ENCODE peak calls at places on chromosomes 12 and 14, in five cellular contexts. One of them, this sample, is unnamed.

GRCh38 chr12:128245106-128245505 is 21.9 kb upstream of the TMEM132C start:
- DNase-seq in iris pigment epithelial cell: no peak
- DNase-seq in fibroblast of lung: no peak
- DNase-seq in CD4-positive, alpha-beta memory T cell: no peak
- DNase-seq in hepatic stellate cell: no peak
- DNase-seq in this sample: no peak

GRCh38 chr12:13947237-13947945 is 34.0 kb downstream of the GRIN2B start:
- DNase-seq in iris pigment epithelial cell: no peak
- DNase-seq in hepatic stellate cell: no peak
- DNase-seq in fibroblast of lung: no peak
- DNase-seq in CD4-positive, alpha-beta memory T cell: no peak
- DNase-seq in this sample: no peak

GRCh38 chr14:65565948-65566347 is 153.4 kb downstream of the FUT8 start:
- DNase-seq in hepatic stellate cell: no peak
- DNase-seq in fibroblast of lung: peak
- DNase-seq in CD4-positive, alpha-beta memory T cell: no peak
- DNase-seq in iris pigment epithelial cell: no peak
- DNase-seq in this sample: no peak

GRCh38 chr14:78902010-78902623 is 731.9 kb downstream of the NRXN3 start:
- DNase-seq in hepatic stellate cell: peak
- DNase-seq in CD4-positive, alpha-beta memory T cell: no peak
- DNase-seq in iris pigment epithelial cell: peak
- DNase-seq in fibroblast of lung: peak
- DNase-seq in this sample: peak

GRCh38 chr12:89391726-89392336 is 39.5 kb upstream of the DUSP6 start:
- DNase-seq in CD4-positive, alpha-beta memory T cell: no peak
- DNase-seq in iris pigment epithelial cell: no peak
- DNase-seq in fibroblast of lung: no peak
- DNase-seq in hepatic stellate cell: no peak
- DNase-seq in this sample: no peak

GRCh38 chr14:104399432-104400155 is 180.0 kb upstream of the C14orf180 start:
- DNase-seq in fibroblast of lung: no peak
- DNase-seq in iris pigment epithelial cell: no peak
- DNase-seq in hepatic stellate cell: no peak
- DNase-seq in CD4-positive, alpha-beta memory T cell: peak
- DNase-seq in this sample: no peak

GRCh38 chr12:55955344-55955743 is 10.5 kb downstream of the PMEL start:
- DNase-seq in fibroblast of lung: no peak
- DNase-seq in iris pigment epithelial cell: no peak
- DNase-seq in CD4-positive, alpha-beta memory T cell: no peak
- DNase-seq in hepatic stellate cell: no peak
- DNase-seq in this sample: no peak

GRCh38 chr12:111642681-111643427 is 42.9 kb downstream of the BRAP start:
- DNase-seq in fibroblast of lung: peak
- DNase-seq in hepatic stellate cell: no peak
- DNase-seq in iris pigment epithelial cell: no peak
- DNase-seq in CD4-positive, alpha-beta memory T cell: no peak
- DNase-seq in this sample: no peak

GRCh38 chr14:82390586-82390985 is 856.9 kb upstream of the SEL1L start:
- DNase-seq in hepatic stellate cell: no peak
- DNase-seq in fibroblast of lung: no peak
- DNase-seq in iris pigment epithelial cell: no peak
- DNase-seq in CD4-positive, alpha-beta memory T cell: no peak
- DNase-seq in this sample: no peak

GRCh38 chr12:92648242-92649031 is 54.4 kb upstream of the PLEKHG7 start:
- DNase-seq in fibroblast of lung: no peak
- DNase-seq in hepatic stellate cell: no peak
- DNase-seq in iris pigment epithelial cell: no peak
- DNase-seq in CD4-positive, alpha-beta memory T cell: no peak
- DNase-seq in this sample: peak

GRCh38 chr14:94775082-94775874 is 5.4 kb upstream of the GSC start:
- DNase-seq in hepatic stellate cell: no peak
- DNase-seq in iris pigment epithelial cell: peak
- DNase-seq in CD4-positive, alpha-beta memory T cell: no peak
- DNase-seq in fibroblast of lung: no peak
- DNase-seq in this sample: no peak

GRCh38 chr14:64800000-64800399 is 79.7 kb downstream of the SPTB start:
- DNase-seq in CD4-positive, alpha-beta memory T cell: no peak
- DNase-seq in hepatic stellate cell: peak
- DNase-seq in fibroblast of lung: peak
- DNase-seq in iris pigment epithelial cell: peak
- DNase-seq in this sample: peak

GRCh38 chr14:80621701-80622100 is 319.8 kb downstream of the CEP128 start:
- DNase-seq in fibroblast of lung: peak
- DNase-seq in iris pigment epithelial cell: peak
- DNase-seq in hepatic stellate cell: no peak
- DNase-seq in CD4-positive, alpha-beta memory T cell: no peak
- DNase-seq in this sample: peak

GRCh38 chr14:20690848-20691640 is 2.5 kb downstream of the ANG start:
- DNase-seq in iris pigment epithelial cell: peak
- DNase-seq in fibroblast of lung: peak
- DNase-seq in CD4-positive, alpha-beta memory T cell: peak
- DNase-seq in hepatic stellate cell: peak
- DNase-seq in this sample: peak

GRCh38 chr12:117679776-117680175 is 289.0 kb downstream of the KSR2 start:
- DNase-seq in CD4-positive, alpha-beta memory T cell: no peak
- DNase-seq in iris pigment epithelial cell: no peak
- DNase-seq in hepatic stellate cell: no peak
- DNase-seq in fibroblast of lung: no peak
- DNase-seq in this sample: no peak

GRCh38 chr14:99138999-99139865 is 132.8 kb downstream of the BCL11B start:
- DNase-seq in CD4-positive, alpha-beta memory T cell: no peak
- DNase-seq in fibroblast of lung: no peak
- DNase-seq in hepatic stellate cell: no peak
- DNase-seq in iris pigment epithelial cell: no peak
- DNase-seq in this sample: no peak